ENCODE peak calls at places on chromosomes 11 and 22, in five cellular contexts. Y is fibroblast of lung, L is lower lobe of right lung, J is gastrocnemius medialis, T is ascending aorta. N is an unnamed sample.

GRCh38 chr22:46484861-46485595 is 52.4 kb downstream of the CELSR1 start:
- DNase-seq in L (no peak), J (no peak), T (no peak), Y (peak), N (no peak)

GRCh38 chr22:41367039-41367679 is 14.6 kb upstream of the TEF start:
- DNase-seq in J (peak), Y (peak), L (peak), T (peak), N (no peak)

GRCh38 chr22:45521178-45521577 is 18.5 kb downstream of the FBLN1 start:
- DNase-seq in L (no peak), T (no peak), Y (no peak), J (no peak), N (no peak)

GRCh38 chr11:15988693-15989231 is 367.6 kb downstream of the SOX6 start:
- DNase-seq in Y (no peak), T (no peak), L (no peak), J (no peak), N (no peak)

GRCh38 chr11:57473208-57473930 is 13.0 kb downstream of the RTN4RL2 start:
- DNase-seq in L (no peak), T (no peak), Y (no peak), J (no peak), N (no peak)

GRCh38 chr11:19027829-19028595 is 32.5 kb downstream of the MRGPRX2 start:
- DNase-seq in J (no peak), L (no peak), T (no peak), Y (peak), N (no peak)

GRCh38 chr11:36868380-36868779 is 270.3 kb upstream of the RAG2 start:
- DNase-seq in J (no peak), Y (no peak), L (no peak), T (no peak), N (no peak)

GRCh38 chr11:76380161-76380976 is 563 bp downstream of the THAP12 start:
- DNase-seq in Y (peak), J (no peak), T (no peak), L (peak), N (no peak)

GRCh38 chr22:24807284-24807950 is 1.4 kb downstream of the SGSM1 start:
- DNase-seq in J (no peak), T (peak), Y (peak), L (no peak), N (no peak)

GRCh38 chr11:123300874-123301695 is 106.0 kb upstream of the CLMP start:
- DNase-seq in Y (peak), T (no peak), J (no peak), L (no peak), N (no peak)

GRCh38 chr11:132177106-132177505 is 806.7 kb downstream of the NTM start:
- DNase-seq in T (no peak), J (no peak), L (no peak), Y (peak), N (no peak)

GRCh38 chr11:113871331-113871730 is 4.0 kb downstream of the USP28 start:
- DNase-seq in Y (peak), L (no peak), T (no peak), J (no peak), N (no peak)

GRCh38 chr11:64319421-64319761 is 1.5 kb downstream of the PRDX5 start:
- DNase-seq in J (no peak), T (peak), Y (no peak), L (peak), N (no peak)

GRCh38 chr11:1557904-1558831 is 13.9 kb downstream of the DUSP8 start:
- DNase-seq in J (no peak), Y (peak), T (peak), L (peak), N (no peak)

GRCh38 chr11:1358286-1358685 is 31.4 kb upstream of the BRSK2 start:
- DNase-seq in J (no peak), L (no peak), Y (no peak), T (no peak), N (no peak)

GRCh38 chr11:91857194-91857593 is 367.4 kb upstream of the FAT3 start:
- DNase-seq in J (no peak), L (no peak), Y (peak), T (no peak), N (no peak)

GRCh38 chr22:50600967-50601668 is 525 bp downstream of the MAPK8IP2 start:
- DNase-seq in J (no peak), L (no peak), T (no peak), Y (no peak), N (no peak)

GRCh38 chr11:132007184-132007583 is 636.8 kb downstream of the NTM start:
- DNase-seq in T (no peak), J (no peak), Y (no peak), L (no peak), N (no peak)

GRCh38 chr11:92152245-92152644 is 72.4 kb upstream of the FAT3 start:
- DNase-seq in Y (no peak), T (no peak), L (no peak), J (no peak), N (no peak)

GRCh38 chr11:917426-917825 is 6.8 kb upstream of the CHID1 start:
- DNase-seq in T (no peak), J (no peak), Y (no peak), L (no peak), N (no peak)

GRCh38 chr11:9565822-9566560 is 7.5 kb upstream of the WEE1 start:
- DNase-seq in Y (peak), J (no peak), T (peak), L (no peak), N (no peak)

GRCh38 chr11:35418847-35419712 is at the start of gene SLC1A2:
- DNase-seq in J (no peak), L (peak), Y (peak), T (no peak), N (no peak)

GRCh38 chr22:46012881-46013281 is 35.9 kb upstream of the WNT7B start:
- DNase-seq in Y (no peak), L (peak), T (no peak), J (no peak), N (no peak)

GRCh38 chr11:117583063-117583801 is 213.8 kb downstream of the DSCAML1 start:
- DNase-seq in T (no peak), J (no peak), L (no peak), Y (peak), N (no peak)

GRCh38 chr22:44646668-44647067 is 55.3 kb upstream of the PRR5 start:
- DNase-seq in L (no peak), Y (no peak), T (no peak), J (no peak), N (no peak)

GRCh38 chr11:130672911-130673310 is 224.5 kb downstream of the ADAMTS15 start:
- DNase-seq in L (no peak), J (no peak), T (no peak), Y (peak), N (no peak)

GRCh38 chr11:68751331-68751856 is at the start of gene TESMIN:
- DNase-seq in J (peak), L (peak), Y (peak), T (peak), N (peak)

GRCh38 chr11:6681949-6682348 is 1.2 kb downstream of the MRPL17 start:
- DNase-seq in L (no peak), T (no peak), J (no peak), Y (peak), N (no peak)

GRCh38 chr11:122229611-122230386 is 113.8 kb upstream of the BLID start:
- DNase-seq in T (no peak), Y (peak), L (no peak), J (no peak), N (no peak)

DNA sequence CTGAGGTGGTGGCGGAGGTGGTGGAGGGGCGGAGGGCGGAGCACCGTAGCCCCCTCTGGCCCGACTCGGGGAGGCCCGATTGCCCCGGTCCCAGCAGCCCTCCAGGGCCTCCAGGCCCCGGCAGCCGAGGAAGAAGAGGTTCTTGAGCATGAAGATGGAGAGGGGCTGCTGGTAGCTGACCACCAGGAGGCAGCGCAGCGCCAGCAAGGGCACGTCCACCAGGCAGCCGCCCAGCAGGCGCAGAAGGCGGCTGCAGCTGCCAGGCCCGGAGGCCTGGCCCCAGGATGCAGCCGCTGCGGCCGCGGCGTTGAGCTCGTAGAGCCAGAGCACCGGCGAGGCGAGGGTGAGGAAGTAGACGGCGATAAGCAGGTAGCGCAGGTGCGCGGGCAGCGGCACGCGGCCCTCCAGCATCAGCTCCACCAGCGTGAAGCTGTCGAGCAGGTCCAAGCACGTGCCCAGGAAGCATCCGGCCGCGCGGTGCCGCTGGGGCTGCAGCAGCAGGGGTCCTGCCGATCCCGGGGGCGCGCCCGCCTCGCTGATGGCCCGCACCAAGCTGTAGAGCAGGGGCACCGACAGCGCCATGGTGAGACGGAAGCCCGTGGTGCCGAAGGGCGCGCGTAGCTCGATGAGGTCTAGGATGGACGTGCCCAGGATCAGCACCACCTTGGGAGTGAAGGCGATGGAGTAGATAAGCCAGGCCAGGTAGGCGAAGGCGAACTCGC is 1.5 kb downstream of the TMEM121B start:
- DNase-seq in L (no peak), J (no peak), Y (no peak), T (no peak), N (no peak)
- TF ChIP-seq CTCF in L (peak), J (peak), Y (peak), T (no peak), N (no peak)

GRCh38 chr11:62709262-62710000 is 2.0 kb downstream of the GNG3 start:
- DNase-seq in T (peak), J (peak), Y (peak), L (peak), N (peak)
- H3K4me3 ChIP-seq in T (peak), J (peak), Y (peak), L (peak), N (peak)

GRCh38 chr11:4645974-4646373 is 2.2 kb downstream of the OR51E1 start:
- DNase-seq in J (no peak), T (no peak), Y (no peak), L (no peak), N (no peak)
- H3K27ac ChIP-seq in J (no peak), T (no peak), Y (no peak), L (no peak), N (no peak)

DNA sequence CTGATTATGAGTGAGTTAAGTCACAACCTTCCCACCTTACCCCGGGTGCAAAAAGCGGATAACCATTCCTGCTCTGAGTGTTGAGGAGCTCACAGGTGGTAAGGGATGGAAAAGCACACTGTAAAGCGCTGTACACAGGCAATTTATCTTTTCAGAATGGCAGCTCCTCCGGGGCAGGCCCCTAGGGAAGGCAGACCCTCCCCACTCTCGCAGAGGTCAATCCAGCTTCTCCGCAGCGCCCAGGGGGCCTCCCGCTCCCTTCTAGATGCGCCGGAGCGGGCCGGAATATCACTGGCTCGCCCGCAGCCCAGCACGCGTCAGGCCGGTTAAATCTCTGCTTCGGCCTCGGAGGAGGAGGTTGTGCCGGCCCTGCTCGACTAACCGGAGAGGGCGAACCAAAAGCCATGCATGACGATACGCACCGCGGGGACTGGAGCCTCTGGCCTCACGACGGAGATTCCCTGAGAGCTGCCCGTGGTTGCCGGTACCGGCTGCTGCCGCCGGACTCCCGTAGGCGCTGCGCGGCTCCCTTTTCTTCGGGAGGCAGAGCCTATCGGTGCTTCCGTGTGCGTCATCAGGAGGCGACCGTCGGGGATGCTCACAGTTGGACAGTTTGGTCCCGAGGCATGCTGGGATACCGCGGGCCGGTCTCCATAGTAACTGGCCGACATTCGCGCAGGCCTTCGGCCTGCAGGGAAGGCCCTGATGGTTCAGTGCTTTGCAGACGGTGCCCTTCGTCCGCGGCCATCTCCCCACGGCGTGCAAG is at the start of gene BRMS1:
- DNase-seq in T (peak), L (peak), J (peak), Y (peak), N (peak)
- TF ChIP-seq CTCF in T (peak), L (peak), J (peak), Y (peak), N (peak)

GRCh38 chr11:14972581-14973490 is 685 bp upstream of the CALCA start:
- DNase-seq in Y (no peak), T (no peak), J (no peak), L (no peak), N (no peak)
- H3K4me3 ChIP-seq in Y (no peak), T (peak), J (no peak), L (no peak), N (no peak)

GRCh38 chr11:12284321-12285050 is 92.9 kb upstream of the PARVA start:
- DNase-seq in L (no peak), J (no peak), Y (peak), T (peak), N (no peak)
- H3K27ac ChIP-seq in L (no peak), J (no peak), Y (peak), T (peak), N (no peak)

DNA sequence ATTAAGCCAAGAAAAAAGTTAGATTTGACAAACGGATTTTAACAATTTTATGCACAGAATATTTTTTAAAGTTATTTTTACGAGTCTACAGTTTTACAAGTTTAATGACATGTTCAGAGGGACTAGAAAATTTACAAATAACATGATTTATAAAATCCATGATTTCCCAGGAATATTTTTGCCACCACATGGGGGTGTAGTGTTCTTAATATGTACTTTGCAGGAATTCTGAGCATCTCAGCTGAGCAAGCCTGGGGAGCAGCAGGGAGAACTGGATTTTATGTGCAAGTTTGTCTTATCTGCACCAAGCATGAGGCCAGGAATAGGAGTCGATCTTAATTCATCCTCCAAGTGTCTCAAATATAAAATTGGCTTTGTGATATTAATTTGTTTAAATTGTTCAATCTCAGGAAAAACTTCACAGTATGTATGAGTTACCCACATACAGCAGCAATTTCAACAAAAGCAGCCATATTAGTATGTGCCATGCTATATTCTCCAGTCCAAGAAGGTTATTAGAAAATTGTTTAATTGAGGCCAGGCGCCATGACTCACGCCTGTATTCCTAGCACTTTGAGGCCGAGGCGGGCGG is 826.3 kb downstream of the DLG2 start:
- DNase-seq in L (no peak), T (no peak), Y (peak), J (no peak), N (no peak)
- TF ChIP-seq CTCF in L (no peak), T (no peak), Y (peak), J (no peak), N (no peak)

GRCh38 chr22:20298110-20298802 is 21.6 kb downstream of the DGCR6L start:
- DNase-seq in T (no peak), Y (no peak), J (no peak), L (no peak), N (no peak)
- H3K4me3 ChIP-seq in T (peak), Y (no peak), J (peak), L (peak), N (peak)

DNA sequence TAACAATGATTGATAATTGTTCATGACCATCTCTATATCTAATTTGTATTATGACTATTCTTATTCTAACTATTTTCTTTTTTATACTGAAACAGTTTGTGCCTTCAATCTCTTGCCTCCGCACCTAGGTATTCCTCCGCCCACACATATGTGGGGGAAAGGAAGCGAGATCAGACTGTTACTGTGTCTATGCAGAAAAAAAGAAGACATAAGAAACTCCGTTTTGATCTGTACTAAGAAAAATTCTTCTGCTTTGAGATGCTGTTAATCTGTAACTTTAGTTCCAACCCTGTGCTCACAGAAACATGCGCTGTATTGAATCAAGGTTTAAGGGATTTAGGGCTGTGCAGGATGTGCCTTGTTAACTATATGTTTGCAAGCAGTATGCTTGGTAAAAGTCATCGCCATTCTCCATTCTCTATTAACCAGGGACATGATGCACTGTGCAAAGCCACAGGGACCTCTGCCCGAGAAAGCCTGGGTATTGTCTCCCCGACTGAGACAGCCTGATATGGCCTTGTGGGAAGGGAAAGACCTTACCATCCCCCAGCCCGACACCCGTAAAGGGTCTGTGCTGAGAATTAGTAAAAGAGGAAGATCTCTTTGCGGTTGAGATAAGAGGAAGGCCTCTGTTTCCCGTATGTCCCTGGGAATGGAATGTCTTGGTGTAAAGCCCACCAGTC is 2.1 kb upstream of the SCYL1 start:
- DNase-seq in T (no peak), Y (no peak), J (no peak), L (peak), N (no peak)
- H3K27ac ChIP-seq in T (no peak), Y (no peak), J (no peak), L (peak), N (no peak)

GRCh38 chr11:73530109-73530508 is 67.8 kb downstream of the FAM168A start:
- DNase-seq in Y (no peak), T (no peak), L (no peak), J (no peak), N (no peak)
- TF ChIP-seq CTCF in Y (peak), T (no peak), L (peak), J (no peak), N (no peak)